ENCODE peak calls at places on chromosome 14, in ten cellular contexts. One of them, this sample, is unnamed.

GRCh38 chr14:95360828-95361227 is 41.1 kb upstream of the CLMN start:
- DNase-seq in progenitor cell of endocrine pancreas: no peak
- DNase-seq in NCI-H1436 treated with DMSO at 0.1 percent for 48 hours: no peak
- DNase-seq in GM04503: no peak
- DNase-seq in LoVo: no peak
- DNase-seq in CD4-positive, alpha-beta T cell: no peak
- DNase-seq in MCF 10A: no peak
- DNase-seq in frontal cortex: no peak
- DNase-seq in LHCN-M2: no peak
- DNase-seq in BJ: no peak
- DNase-seq in this sample: no peak

GRCh38 chr14:96252323-96253052 is 3.5 kb upstream of the BDKRB1 start:
- DNase-seq in progenitor cell of endocrine pancreas: no peak
- DNase-seq in NCI-H1436 treated with DMSO at 0.1 percent for 48 hours: no peak
- DNase-seq in GM04503: no peak
- DNase-seq in LoVo: no peak
- DNase-seq in CD4-positive, alpha-beta T cell: no peak
- DNase-seq in MCF 10A: no peak
- DNase-seq in frontal cortex: no peak
- DNase-seq in LHCN-M2: peak
- DNase-seq in BJ: no peak
- DNase-seq in this sample: no peak

GRCh38 chr14:35687335-35687939 is 121.7 kb downstream of the RALGAPA1 start:
- DNase-seq in progenitor cell of endocrine pancreas: no peak
- DNase-seq in NCI-H1436 treated with DMSO at 0.1 percent for 48 hours: peak
- DNase-seq in GM04503: no peak
- DNase-seq in LoVo: peak
- DNase-seq in CD4-positive, alpha-beta T cell: no peak
- DNase-seq in MCF 10A: peak
- DNase-seq in frontal cortex: no peak
- DNase-seq in LHCN-M2: peak
- DNase-seq in BJ: no peak
- DNase-seq in this sample: peak

GRCh38 chr14:97377550-97377949 is 580.4 kb downstream of the VRK1 start:
- DNase-seq in progenitor cell of endocrine pancreas: no peak
- DNase-seq in NCI-H1436 treated with DMSO at 0.1 percent for 48 hours: no peak
- DNase-seq in GM04503: no peak
- DNase-seq in LoVo: no peak
- DNase-seq in CD4-positive, alpha-beta T cell: no peak
- DNase-seq in MCF 10A: no peak
- DNase-seq in frontal cortex: no peak
- DNase-seq in LHCN-M2: no peak
- DNase-seq in BJ: no peak
- DNase-seq in this sample: peak

GRCh38 chr14:30521899-30522736 is 36.8 kb upstream of the G2E3 start:
- DNase-seq in progenitor cell of endocrine pancreas: no peak
- DNase-seq in NCI-H1436 treated with DMSO at 0.1 percent for 48 hours: peak
- DNase-seq in GM04503: no peak
- DNase-seq in LoVo: peak
- DNase-seq in CD4-positive, alpha-beta T cell: no peak
- DNase-seq in MCF 10A: peak
- DNase-seq in frontal cortex: peak
- DNase-seq in LHCN-M2: peak
- DNase-seq in BJ: no peak
- DNase-seq in this sample: peak

GRCh38 chr14:30417999-30418398 is 141.0 kb upstream of the G2E3 start:
- DNase-seq in progenitor cell of endocrine pancreas: no peak
- DNase-seq in NCI-H1436 treated with DMSO at 0.1 percent for 48 hours: no peak
- DNase-seq in GM04503: no peak
- DNase-seq in LoVo: no peak
- DNase-seq in CD4-positive, alpha-beta T cell: no peak
- DNase-seq in MCF 10A: no peak
- DNase-seq in frontal cortex: no peak
- DNase-seq in LHCN-M2: no peak
- DNase-seq in BJ: no peak
- DNase-seq in this sample: no peak

GRCh38 chr14:96538663-96539317 is 36.6 kb downstream of the PAPOLA start:
- DNase-seq in progenitor cell of endocrine pancreas: no peak
- DNase-seq in NCI-H1436 treated with DMSO at 0.1 percent for 48 hours: no peak
- DNase-seq in GM04503: no peak
- DNase-seq in LoVo: no peak
- DNase-seq in CD4-positive, alpha-beta T cell: no peak
- DNase-seq in MCF 10A: no peak
- DNase-seq in frontal cortex: no peak
- DNase-seq in LHCN-M2: peak
- DNase-seq in BJ: no peak
- DNase-seq in this sample: no peak

GRCh38 chr14:90599748-90600507 is 203.1 kb downstream of the CALM1 start:
- DNase-seq in progenitor cell of endocrine pancreas: no peak
- DNase-seq in NCI-H1436 treated with DMSO at 0.1 percent for 48 hours: no peak
- DNase-seq in GM04503: no peak
- DNase-seq in LoVo: no peak
- DNase-seq in CD4-positive, alpha-beta T cell: no peak
- DNase-seq in MCF 10A: peak
- DNase-seq in frontal cortex: no peak
- DNase-seq in LHCN-M2: peak
- DNase-seq in BJ: no peak
- DNase-seq in this sample: no peak

GRCh38 chr14:60753264-60754126 is 18.9 kb downstream of the MNAT1 start:
- DNase-seq in progenitor cell of endocrine pancreas: no peak
- DNase-seq in NCI-H1436 treated with DMSO at 0.1 percent for 48 hours: no peak
- DNase-seq in GM04503: no peak
- DNase-seq in LoVo: no peak
- DNase-seq in CD4-positive, alpha-beta T cell: peak
- DNase-seq in MCF 10A: no peak
- DNase-seq in frontal cortex: no peak
- DNase-seq in LHCN-M2: peak
- DNase-seq in BJ: no peak
- DNase-seq in this sample: no peak

GRCh38 chr14:39762576-39763401 is 330.6 kb upstream of the FBXO33 start:
- DNase-seq in progenitor cell of endocrine pancreas: no peak
- DNase-seq in NCI-H1436 treated with DMSO at 0.1 percent for 48 hours: no peak
- DNase-seq in GM04503: no peak
- DNase-seq in LoVo: no peak
- DNase-seq in CD4-positive, alpha-beta T cell: no peak
- DNase-seq in MCF 10A: peak
- DNase-seq in frontal cortex: no peak
- DNase-seq in LHCN-M2: no peak
- DNase-seq in BJ: no peak
- DNase-seq in this sample: no peak

GRCh38 chr14:73248294-73248868 is 11.1 kb downstream of the PAPLN start:
- DNase-seq in progenitor cell of endocrine pancreas: no peak
- DNase-seq in NCI-H1436 treated with DMSO at 0.1 percent for 48 hours: no peak
- DNase-seq in GM04503: no peak
- DNase-seq in LoVo: no peak
- DNase-seq in CD4-positive, alpha-beta T cell: no peak
- DNase-seq in MCF 10A: no peak
- DNase-seq in frontal cortex: no peak
- DNase-seq in LHCN-M2: no peak
- DNase-seq in BJ: no peak
- DNase-seq in this sample: no peak

GRCh38 chr14:100524933-100525243 is 62.3 kb downstream of the BEGAIN start:
- DNase-seq in progenitor cell of endocrine pancreas: peak
- DNase-seq in NCI-H1436 treated with DMSO at 0.1 percent for 48 hours: no peak
- DNase-seq in GM04503: no peak
- DNase-seq in LoVo: no peak
- DNase-seq in CD4-positive, alpha-beta T cell: no peak
- DNase-seq in MCF 10A: no peak
- DNase-seq in frontal cortex: no peak
- DNase-seq in LHCN-M2: no peak
- DNase-seq in BJ: no peak
- DNase-seq in this sample: peak

GRCh38 chr14:50677527-50678063 is 9.5 kb upstream of the SAV1 start:
- DNase-seq in progenitor cell of endocrine pancreas: no peak
- DNase-seq in NCI-H1436 treated with DMSO at 0.1 percent for 48 hours: no peak
- DNase-seq in GM04503: peak
- DNase-seq in LoVo: peak
- DNase-seq in CD4-positive, alpha-beta T cell: no peak
- DNase-seq in MCF 10A: peak
- DNase-seq in frontal cortex: no peak
- DNase-seq in LHCN-M2: peak
- DNase-seq in BJ: no peak
- DNase-seq in this sample: peak

GRCh38 chr14:53432378-53432802 is 279.3 kb upstream of the DDHD1 start:
- DNase-seq in progenitor cell of endocrine pancreas: no peak
- DNase-seq in NCI-H1436 treated with DMSO at 0.1 percent for 48 hours: no peak
- DNase-seq in GM04503: no peak
- DNase-seq in LoVo: peak
- DNase-seq in CD4-positive, alpha-beta T cell: no peak
- DNase-seq in MCF 10A: peak
- DNase-seq in frontal cortex: no peak
- DNase-seq in LHCN-M2: peak
- DNase-seq in BJ: no peak
- DNase-seq in this sample: peak

GRCh38 chr14:99265571-99265970 is 6.4 kb downstream of the BCL11B start:
- DNase-seq in progenitor cell of endocrine pancreas: no peak
- DNase-seq in NCI-H1436 treated with DMSO at 0.1 percent for 48 hours: no peak
- DNase-seq in GM04503: no peak
- DNase-seq in LoVo: no peak
- DNase-seq in CD4-positive, alpha-beta T cell: no peak
- DNase-seq in MCF 10A: no peak
- DNase-seq in frontal cortex: no peak
- DNase-seq in LHCN-M2: no peak
- DNase-seq in BJ: no peak
- DNase-seq in this sample: no peak

GRCh38 chr14:20631821-20632389 is 9.6 kb downstream of the OR6S1 start:
- DNase-seq in progenitor cell of endocrine pancreas: no peak
- DNase-seq in NCI-H1436 treated with DMSO at 0.1 percent for 48 hours: no peak
- DNase-seq in GM04503: no peak
- DNase-seq in LoVo: peak
- DNase-seq in CD4-positive, alpha-beta T cell: no peak
- DNase-seq in MCF 10A: peak
- DNase-seq in frontal cortex: no peak
- DNase-seq in LHCN-M2: peak
- DNase-seq in BJ: no peak
- DNase-seq in this sample: peak

GRCh38 chr14:53943751-53944083 is 12.9 kb downstream of the BMP4 start:
- DNase-seq in progenitor cell of endocrine pancreas: no peak
- DNase-seq in NCI-H1436 treated with DMSO at 0.1 percent for 48 hours: no peak
- DNase-seq in GM04503: no peak
- DNase-seq in LoVo: no peak
- DNase-seq in CD4-positive, alpha-beta T cell: no peak
- DNase-seq in MCF 10A: peak
- DNase-seq in frontal cortex: no peak
- DNase-seq in LHCN-M2: no peak
- DNase-seq in BJ: no peak
- DNase-seq in this sample: no peak

GRCh38 chr14:52961060-52961639 is 10.3 kb upstream of the FERMT2 start:
- DNase-seq in progenitor cell of endocrine pancreas: no peak
- DNase-seq in NCI-H1436 treated with DMSO at 0.1 percent for 48 hours: no peak
- DNase-seq in GM04503: no peak
- DNase-seq in LoVo: peak
- DNase-seq in CD4-positive, alpha-beta T cell: peak
- DNase-seq in MCF 10A: peak
- DNase-seq in frontal cortex: peak
- DNase-seq in LHCN-M2: peak
- DNase-seq in BJ: no peak
- DNase-seq in this sample: peak

GRCh38 chr14:21846227-21846885 is 172.7 kb upstream of the OR4E1 start:
- DNase-seq in progenitor cell of endocrine pancreas: no peak
- DNase-seq in NCI-H1436 treated with DMSO at 0.1 percent for 48 hours: no peak
- DNase-seq in GM04503: no peak
- DNase-seq in LoVo: peak
- DNase-seq in CD4-positive, alpha-beta T cell: peak
- DNase-seq in MCF 10A: peak
- DNase-seq in frontal cortex: no peak
- DNase-seq in LHCN-M2: no peak
- DNase-seq in BJ: no peak
- DNase-seq in this sample: peak

GRCh38 chr14:23259412-23259811 is 21.7 kb downstream of the RNF212B start:
- DNase-seq in progenitor cell of endocrine pancreas: no peak
- DNase-seq in NCI-H1436 treated with DMSO at 0.1 percent for 48 hours: no peak
- DNase-seq in GM04503: no peak
- DNase-seq in LoVo: no peak
- DNase-seq in CD4-positive, alpha-beta T cell: no peak
- DNase-seq in MCF 10A: no peak
- DNase-seq in frontal cortex: no peak
- DNase-seq in LHCN-M2: no peak
- DNase-seq in BJ: no peak
- DNase-seq in this sample: no peak

GRCh38 chr14:99774526-99775307 is 18.5 kb upstream of the EML1 start:
- DNase-seq in progenitor cell of endocrine pancreas: no peak
- DNase-seq in NCI-H1436 treated with DMSO at 0.1 percent for 48 hours: no peak
- DNase-seq in GM04503: no peak
- DNase-seq in LoVo: no peak
- DNase-seq in CD4-positive, alpha-beta T cell: no peak
- DNase-seq in MCF 10A: no peak
- DNase-seq in frontal cortex: no peak
- DNase-seq in LHCN-M2: peak
- DNase-seq in BJ: no peak
- DNase-seq in this sample: no peak